ENCODE peak calls at places on chromosomes 1 and 21, in ten cellular contexts. Z is NCI-H1105 treated with DMSO at 0.1 percent for 48 hours; R is NCI-H1930; Q is Right ventricle myocardium inferior; A is stomach; J is trophoblast cell; C is OCI-M1; G is activated naive CD4-positive, alpha-beta T cell; N is activated T-helper 2 cell treated with anti-CD3 and anti-CD28 coated beads, Interferon-gamma antibody, Interleukin-2, Interleukin-4, amounts not matched to agents 10 μg/mL and 5 μg/mL and 100 μg/mL, durations not matched to agents 14 hours and 24 hours and 36 hours; F is MM.1S. T is an unnamed sample.

GRCh38 chr1:93707956-93708355 is 26.3 kb upstream of the BCAR3 start:
- DNase-seq in Z (no peak), R (no peak), Q (no peak), A (no peak), J (no peak), C (no peak), G (no peak), N (peak; percentile 32), F (peak; percentile 49), T (peak; percentile 62)

GRCh38 chr1:6489799-6490180 is 1.7 kb downstream of the PLEKHG5 start:
- DNase-seq in Z (peak; percentile 64), R (peak; percentile 55), Q (peak; percentile 83), A (peak; percentile 79), J (peak; percentile 82), C (peak; percentile 81), G (peak; percentile 71), N (peak; percentile 71), F (peak; percentile 75), T (peak; percentile 91)

GRCh38 chr1:196090226-196090625 is 518.0 kb downstream of the KCNT2 start:
- DNase-seq in Z (no peak), R (no peak), Q (no peak), A (no peak), J (no peak), C (peak; percentile 30), G (no peak), N (no peak), F (peak; percentile 27), T (no peak)

GRCh38 chr1:1547011-1547410 is 6.6 kb upstream of the TMEM240 start:
- DNase-seq in Z (no peak), R (no peak), Q (no peak), A (no peak), J (no peak), C (no peak), G (no peak), N (no peak), F (no peak), T (no peak)

GRCh38 chr1:204826970-204827369 is 43.7 kb upstream of the NFASC start:
- DNase-seq in Z (no peak), R (no peak), Q (no peak), A (no peak), J (peak; percentile 39), C (peak; percentile 53), G (no peak), N (no peak), F (peak; percentile 22), T (no peak)

GRCh38 chr1:245326396-245326795 is 171.6 kb downstream of the KIF26B start:
- DNase-seq in Z (no peak), R (no peak), Q (no peak), A (no peak), J (no peak), C (no peak), G (no peak), N (no peak), F (no peak), T (no peak)

GRCh38 chr1:14003552-14003951 is 303.6 kb downstream of the PRDM2 start:
- DNase-seq in Z (no peak), R (no peak), Q (no peak), A (no peak), J (no peak), C (peak; percentile 8), G (no peak), N (no peak), F (peak; percentile 68), T (no peak)

GRCh38 chr1:63984891-63985290 is 211.1 kb downstream of the ROR1 start:
- DNase-seq in Z (no peak), R (no peak), Q (no peak), A (no peak), J (peak; percentile 96), C (no peak), G (no peak), N (no peak), F (no peak), T (no peak)

GRCh38 chr1:234212764-234213406 is 160.4 kb upstream of the COA6 start:
- DNase-seq in Z (peak; percentile 59), R (no peak), Q (no peak), A (no peak), J (peak; percentile 49), C (peak; percentile 74), G (no peak), N (no peak), F (peak; percentile 39), T (no peak)

GRCh38 chr1:9670085-9670484 is 18.6 kb downstream of the PIK3CD start:
- DNase-seq in Z (no peak), R (no peak), Q (no peak), A (no peak), J (no peak), C (no peak), G (no peak), N (no peak), F (no peak), T (no peak)

GRCh38 chr1:6111991-6112689 is 66.5 kb downstream of the KCNAB2 start:
- DNase-seq in Z (no peak), R (no peak), Q (peak; percentile 11), A (no peak), J (no peak), C (no peak), G (no peak), N (no peak), F (no peak), T (no peak)

GRCh38 chr1:36178479-36179219 is 22.7 kb downstream of the MAP7D1 start:
- DNase-seq in Z (no peak), R (no peak), Q (no peak), A (peak; percentile 85), J (peak; percentile 56), C (no peak), G (no peak), N (no peak), F (no peak), T (no peak)

GRCh38 chr1:208171615-208172388 is 72.4 kb downstream of the PLXNA2 start:
- DNase-seq in Z (no peak), R (no peak), Q (no peak), A (no peak), J (no peak), C (peak; percentile 76), G (no peak), N (no peak), F (no peak), T (no peak)

GRCh38 chr1:245279346-245279745 is 124.6 kb downstream of the KIF26B start:
- DNase-seq in Z (no peak), R (no peak), Q (no peak), A (no peak), J (no peak), C (peak; percentile 21), G (no peak), N (no peak), F (no peak), T (no peak)

GRCh38 chr1:22074803-22075202 is 22.3 kb downstream of the CDC42 start:
- DNase-seq in Z (no peak), R (no peak), Q (no peak), A (no peak), J (no peak), C (peak; percentile 28), G (no peak), N (no peak), F (no peak), T (no peak)

GRCh38 chr1:114703242-114703641 is 7.9 kb upstream of the AMPD1 start:
- DNase-seq in Z (no peak), R (no peak), Q (no peak), A (no peak), J (no peak), C (no peak), G (no peak), N (no peak), F (peak; percentile 82), T (no peak)

GRCh38 chr1:229874609-229875008 is 192.4 kb upstream of the GALNT2 start:
- DNase-seq in Z (no peak), R (no peak), Q (no peak), A (no peak), J (no peak), C (no peak), G (no peak), N (no peak), F (no peak), T (no peak)

GRCh38 chr1:27522148-27522859 is 32.3 kb upstream of the WASF2 start:
- DNase-seq in Z (peak; percentile 74), R (peak; percentile 9), Q (no peak), A (peak; percentile 74), J (no peak), C (no peak), G (peak; percentile 61), N (peak; percentile 68), F (no peak), T (peak; percentile 89)

GRCh38 chr21:45296638-45297037 is 8.9 kb upstream of the POFUT2 start:
- DNase-seq in Z (no peak), R (no peak), Q (no peak), A (no peak), J (no peak), C (no peak), G (no peak), N (no peak), F (no peak), T (peak; percentile 7)

GRCh38 chr1:230157409-230158390 is 90.7 kb downstream of the GALNT2 start:
- DNase-seq in Z (no peak), R (no peak), Q (no peak), A (no peak), J (no peak), C (peak; percentile 64), G (no peak), N (no peak), F (no peak), T (no peak)

GRCh38 chr1:248165186-248165585 is 9.4 kb upstream of the OR2M2 start:
- DNase-seq in Z (no peak), R (peak; percentile 33), Q (no peak), A (no peak), J (no peak), C (no peak), G (no peak), N (no peak), F (no peak), T (no peak)

GRCh38 chr1:169368406-169368769 is 393 bp downstream of the BLZF1 start:
- DNase-seq in Z (no peak), R (no peak), Q (no peak), A (peak; percentile 26), J (peak; percentile 29), C (peak; percentile 80), G (peak; percentile 5), N (no peak), F (peak; percentile 59), T (no peak)

GRCh38 chr1:210234254-210234747 is 1.7 kb downstream of the SERTAD4 start:
- DNase-seq in Z (peak; percentile 51), R (no peak), Q (no peak), A (no peak), J (peak; percentile 37), C (no peak), G (no peak), N (no peak), F (no peak), T (no peak)

GRCh38 chr21:33936221-33937038 is 20.8 kb upstream of the ATP5PO start:
- DNase-seq in Z (no peak), R (no peak), Q (no peak), A (no peak), J (no peak), C (no peak), G (peak; percentile 45), N (no peak), F (no peak), T (peak; percentile 62)

GRCh38 chr1:66696771-66697170 is 55.5 kb upstream of the DYNLT5 start:
- DNase-seq in Z (peak; percentile 56), R (no peak), Q (no peak), A (no peak), J (peak; percentile 52), C (no peak), G (no peak), N (no peak), F (no peak), T (no peak)

GRCh38 chr21:39952265-39952664 is 85.0 kb downstream of the PCP4 start:
- DNase-seq in Z (no peak), R (no peak), Q (no peak), A (no peak), J (peak; percentile 18), C (no peak), G (no peak), N (no peak), F (no peak), T (no peak)

GRCh38 chr1:184701821-184702220 is 52.8 kb downstream of the EDEM3 start:
- DNase-seq in Z (no peak), R (no peak), Q (no peak), A (no peak), J (no peak), C (no peak), G (no peak), N (no peak), F (no peak), T (no peak)

GRCh38 chr1:237568955-237569354 is 321.8 kb downstream of the ZP4 start:
- DNase-seq in Z (no peak), R (no peak), Q (no peak), A (no peak), J (no peak), C (no peak), G (no peak), N (no peak), F (no peak), T (no peak)

T was measured in activated CD8-positive, alpha-beta memory T cell treated with anti-CD3 and anti-CD28 coated beads for 24 hours.